ENCODE peak calls at places on chromosomes 2 and 18, in eight cellular contexts. F, E, O, X, G, Y, S and Z are unnamed samples.
A peak's percentile ranks its signal among the peaks of the same experiment; 100 is the strongest.

GRCh38 chr2:236939751-236940229 is 145.9 kb upstream of the COPS8 start:
- DNase-seq in S (no peak), O (no peak), E (peak; percentile 34), Y (no peak), F (no peak), X (no peak), G (no peak), Z (no peak)

GRCh38 chr2:238731961-238732360 is 115.9 kb upstream of the TWIST2 start:
- DNase-seq in Y (no peak), S (no peak), X (no peak), F (no peak), G (no peak), E (peak; percentile 16), O (no peak), Z (no peak)

GRCh38 chr18:62384610-62385097 is 59.5 kb downstream of the TNFRSF11A start:
- DNase-seq in G (no peak), X (no peak), E (peak; percentile 11), O (no peak), S (peak; percentile 53), F (no peak), Y (no peak), Z (no peak)

GRCh38 chr2:85066874-85067351 is 66.3 kb upstream of the TCF7L1 start:
- DNase-seq in E (peak; percentile 73), Y (peak; percentile 21), G (peak; percentile 8), O (peak; percentile 19), S (peak; percentile 84), F (no peak), X (peak; percentile 66), Z (peak; percentile 50)

GRCh38 chr2:222042666-222043065 is 256.1 kb downstream of the PAX3 start:
- DNase-seq in Y (no peak), O (no peak), G (no peak), X (no peak), S (no peak), E (no peak), F (no peak), Z (no peak)

GRCh38 chr2:100285691-100286090 is 36.6 kb downstream of the LONRF2 start:
- DNase-seq in G (no peak), S (no peak), E (peak; percentile 93), F (no peak), X (peak; percentile 62), Y (no peak), O (no peak), Z (no peak)

GRCh38 chr18:13377496-13377895 is 158.9 kb downstream of the LDLRAD4 start:
- DNase-seq in Y (no peak), X (peak; percentile 58), E (peak; percentile 37), O (no peak), S (no peak), F (no peak), G (no peak), Z (peak; percentile 76)

GRCh38 chr18:48492880-48493279 is 46.0 kb upstream of the CTIF start:
- DNase-seq in O (no peak), X (no peak), G (no peak), E (no peak), Y (no peak), S (no peak), F (no peak), Z (no peak)

GRCh38 chr2:173218331-173219056 is 136.2 kb upstream of the CDCA7 start:
- DNase-seq in E (no peak), F (no peak), G (no peak), S (peak; percentile 37), O (no peak), X (no peak), Y (no peak), Z (no peak)

GRCh38 chr2:233839447-233839820 is 14.9 kb downstream of the HJURP start:
- DNase-seq in S (no peak), E (no peak), O (no peak), Y (no peak), F (no peak), G (no peak), X (no peak), Z (no peak)

GRCh38 chr2:172239944-172240590 is 137.4 kb upstream of the DLX2 start:
- DNase-seq in X (peak; percentile 88), G (no peak), O (no peak), F (no peak), S (no peak), Y (no peak), E (peak; percentile 72), Z (no peak)

GRCh38 chr2:600542-601386 is 76.4 kb downstream of the TMEM18 start:
- DNase-seq in E (no peak), G (no peak), Y (no peak), S (no peak), O (no peak), X (no peak), F (no peak), Z (no peak)

GRCh38 chr2:162127422-162127821 is 24.6 kb downstream of the GCG start:
- DNase-seq in F (no peak), S (no peak), Y (no peak), O (no peak), E (peak; percentile 24), X (no peak), G (no peak), Z (no peak)

GRCh38 chr2:119421731-119422130 is 9.9 kb upstream of the TMEM37 start:
- DNase-seq in S (no peak), X (no peak), Y (no peak), G (no peak), F (no peak), O (no peak), E (no peak), Z (no peak)

GRCh38 chr18:76874643-76875389 is 52.5 kb downstream of the ZNF236 start:
- DNase-seq in G (no peak), Y (no peak), S (no peak), X (no peak), E (no peak), O (no peak), F (no peak), Z (peak; percentile 29)

GRCh38 chr2:43008388-43008787 is 216.0 kb upstream of the HAAO start:
- DNase-seq in F (no peak), S (no peak), Y (no peak), E (no peak), X (no peak), O (no peak), G (no peak), Z (no peak)

GRCh38 chr18:48842259-48843061 is 108.3 kb downstream of the SMAD7 start:
- DNase-seq in S (no peak), X (peak; percentile 74), Y (no peak), E (no peak), F (peak; percentile 75), O (no peak), G (no peak), Z (no peak)

GRCh38 chr2:25491966-25492532 is 150.3 kb upstream of the DNMT3A start:
- DNase-seq in X (peak; percentile 57), O (no peak), Y (no peak), E (peak; percentile 82), S (no peak), F (no peak), G (no peak), Z (no peak)

GRCh38 chr2:85390941-85391669 is 19.1 kb downstream of the CAPG start:
- DNase-seq in E (peak; percentile 16), X (peak; percentile 21), O (peak; percentile 71), S (peak; percentile 83), G (peak; percentile 64), Y (peak; percentile 13), F (peak; percentile 70), Z (peak; percentile 33)

GRCh38 chr2:71792926-71793761 is 339.8 kb downstream of the DYSF start:
- DNase-seq in O (no peak), X (peak; percentile 80), G (no peak), Y (no peak), S (no peak), E (peak; percentile 81), F (no peak), Z (no peak)

GRCh38 chr18:44679912-44680270 is 797 bp upstream of the SETBP1 start:
- DNase-seq in O (peak; percentile 30), F (no peak), X (peak; percentile 65), S (peak; percentile 65), G (no peak), E (peak; percentile 64), Y (peak; percentile 17), Z (peak; percentile 14)

GRCh38 chr2:230903251-230904150 is 21.5 kb downstream of the GPR55 start:
- DNase-seq in X (no peak), S (no peak), G (no peak), E (no peak), Y (no peak), F (no peak), O (no peak), Z (no peak)

GRCh38 chr2:239151201-239152131 is 249.4 kb downstream of the HDAC4 start:
- DNase-seq in O (no peak), G (no peak), X (no peak), S (no peak), E (no peak), Y (no peak), F (no peak), Z (no peak)

GRCh38 chr2:27888790-27889189 is 1.4 kb downstream of the RBKS start:
- DNase-seq in Y (no peak), X (peak; percentile 59), S (no peak), F (no peak), O (no peak), G (no peak), E (peak; percentile 72), Z (no peak)

GRCh38 chr2:144084114-144084661 is 435.7 kb downstream of the ZEB2 start:
- DNase-seq in S (no peak), X (peak; percentile 91), O (no peak), F (no peak), E (peak; percentile 90), G (no peak), Y (no peak), Z (no peak)

GRCh38 chr2:226031078-226031937 is 631.8 kb downstream of the NYAP2 start:
- DNase-seq in X (peak; percentile 79), E (peak; percentile 80), F (no peak), G (no peak), S (peak; percentile 84), O (no peak), Y (peak; percentile 57), Z (no peak)